ENCODE peak calls at places on chromosomes 6 and 20, in ten cellular contexts. V is RPMI7951; S is choroid plexus epithelial cell; L is uterus; Y is caudate nucleus; F is activated T-cell treated with anti-CD3 and anti-CD28 coated beads, Interleukin-2, amount 50 U/mL, for 4 hours; B is DND-41; R is stimulated activated CD4-positive, alpha-beta T cell treated with anti-CD3 and anti-CD28 coated beads, TNF-alpha, amount 100 ng/mL, for 24 hours; H is Calu3; P is sigmoid colon. G is an unnamed sample.

GRCh38 chr6:20409427-20409971 is 7.8 kb downstream of the E2F3 start:
- DNase-seq in H (no peak), R (no peak), B (no peak), S (no peak), P (no peak), Y (no peak), F (no peak), V (peak; percentile 41), L (no peak), G (no peak)

GRCh38 chr6:151089916-151090443 is 149.8 kb upstream of the AKAP12 start:
- DNase-seq in R (no peak), F (no peak), B (no peak), Y (no peak), L (no peak), P (no peak), H (no peak), V (no peak), S (no peak), G (no peak)

GRCh38 chr6:89805814-89806371 is 13.7 kb downstream of the MDN1 start:
- DNase-seq in H (no peak), F (no peak), S (no peak), P (no peak), V (no peak), Y (no peak), R (no peak), B (no peak), L (no peak), G (no peak)

GRCh38 chr20:2289475-2289874 is 6.3 kb upstream of the TGM3 start:
- DNase-seq in Y (no peak), L (no peak), B (no peak), H (no peak), V (peak; percentile 51), F (no peak), S (no peak), P (no peak), R (no peak), G (no peak)

GRCh38 chr20:325889-326644 is 715 bp downstream of the SOX12 start:
- DNase-seq in Y (peak; percentile 51), H (peak; percentile 55), F (peak; percentile 36), V (peak; percentile 70), P (peak; percentile 89), L (peak; percentile 72), B (peak; percentile 66), R (no peak), S (peak; percentile 80), G (peak; percentile 86)

GRCh38 chr6:143872211-143872610 is 7.9 kb downstream of the ZC2HC1B start:
- DNase-seq in P (no peak), V (peak; percentile 46), Y (no peak), S (peak; percentile 44), B (no peak), H (no peak), R (no peak), L (no peak), F (no peak), G (no peak)

GRCh38 chr6:149012040-149012545 is 265.3 kb downstream of the UST start:
- DNase-seq in B (no peak), L (peak; percentile 52), R (no peak), V (peak; percentile 99), S (peak; percentile 85), H (no peak), P (no peak), F (no peak), Y (no peak), G (no peak)

GRCh38 chr20:50460608-50461268 is 49.4 kb upstream of the PTPN1 start:
- DNase-seq in L (peak; percentile 91), H (peak; percentile 96), Y (no peak), S (peak; percentile 81), F (peak; percentile 78), B (peak; percentile 84), V (peak; percentile 86), R (peak; percentile 71), P (peak; percentile 95), G (peak; percentile 94)

GRCh38 chr6:153673214-153673613 is 365.8 kb upstream of the OPRM1 start:
- DNase-seq in L (no peak), Y (no peak), V (no peak), H (no peak), B (no peak), F (no peak), R (no peak), P (no peak), S (no peak), G (no peak)

GRCh38 chr6:41040101-41040910 is 1.3 kb upstream of the UNC5CL start:
- DNase-seq in L (no peak), P (no peak), Y (no peak), V (peak; percentile 30), H (peak; percentile 84), B (no peak), F (no peak), S (peak; percentile 11), R (no peak), G (no peak)

GRCh38 chr6:34593741-34594140 is 37.6 kb upstream of the SPDEF start:
- DNase-seq in V (no peak), Y (peak; percentile 90), L (peak; percentile 16), R (no peak), H (peak; percentile 53), B (no peak), F (no peak), S (no peak), P (peak; percentile 25), G (no peak)

GRCh38 chr20:57432874-57433491 is 41.8 kb downstream of the RBM38 start:
- DNase-seq in P (peak; percentile 85), H (peak; percentile 72), R (peak; percentile 37), S (no peak), B (peak; percentile 82), F (peak; percentile 41), Y (no peak), V (peak; percentile 58), L (no peak), G (peak; percentile 44)

G was measured in ovary.